ENCODE peak calls at places on chromosomes 5 and 9, in five cellular contexts. V is myocyte, Z is T1000, F is NCI-H1930, S is left ventricle myocardium superior. B is an unnamed sample.

GRCh38 chr5:150073086-150073625 is 13.2 kb downstream of the CSF1R start:
- DNase-seq in V (no peak), Z (no peak), F (no peak), S (no peak), B (no peak)

GRCh38 chr9:76087978-76088377 is 197.5 kb downstream of the PCSK5 start:
- DNase-seq in V (peak), Z (no peak), F (no peak), S (no peak), B (no peak)

GRCh38 chr5:176519810-176520720 is 17.1 kb downstream of the RNF44 start:
- DNase-seq in V (no peak), Z (no peak), F (no peak), S (no peak), B (no peak)

GRCh38 chr9:126507318-126508109 is 106.2 kb upstream of the LMX1B start:
- DNase-seq in V (no peak), Z (no peak), F (no peak), S (no peak), B (no peak)

GRCh38 chr5:149152317-149152746 is 11.0 kb downstream of the ABLIM3 start:
- DNase-seq in V (no peak), Z (no peak), F (no peak), S (no peak), B (no peak)

GRCh38 chr5:181215997-181216982 is 6.8 kb upstream of the TRIM41 start:
- DNase-seq in V (no peak), Z (no peak), F (no peak), S (no peak), B (no peak)

GRCh38 chr9:137307255-137308101 is 5.4 kb upstream of the NRARP start:
- DNase-seq in V (no peak), Z (no peak), F (no peak), S (no peak), B (no peak)

GRCh38 chr5:143742951-143743350 is 69.0 kb upstream of the HMHB1 start:
- DNase-seq in V (no peak), Z (no peak), F (no peak), S (no peak), B (no peak)

GRCh38 chr5:132260714-132261615 is 3.5 kb downstream of the PDLIM4 start:
- DNase-seq in V (peak), Z (peak), F (no peak), S (peak), B (no peak)

GRCh38 chr9:136787690-136788400 is 3.3 kb upstream of the TMEM141 start:
- DNase-seq in V (peak), Z (peak), F (peak), S (peak), B (no peak)

GRCh38 chr5:61275841-61276240 is 56.2 kb upstream of the ZSWIM6 start:
- DNase-seq in V (no peak), Z (no peak), F (no peak), S (peak), B (no peak)

GRCh38 chr5:141484499-141485304 is at the start of gene PCDHGC4:
- DNase-seq in V (no peak), Z (no peak), F (peak), S (no peak), B (peak)

GRCh38 chr5:159099049-159099760 is 511 bp downstream of the EBF1 start:
- DNase-seq in V (peak), Z (peak), F (no peak), S (peak), B (no peak)

GRCh38 chr9:135402048-135402738 is 77.4 kb upstream of the PPP1R26 start:
- DNase-seq in V (no peak), Z (no peak), F (no peak), S (no peak), B (no peak)

GRCh38 chr9:8719833-8720486 is 920.4 kb upstream of the DMAC1 start:
- DNase-seq in V (no peak), Z (no peak), F (no peak), S (no peak), B (no peak)

GRCh38 chr5:177116631-177117373 is 16.8 kb upstream of the NSD1 start:
- DNase-seq in V (peak), Z (no peak), F (peak), S (peak), B (no peak)

GRCh38 chr5:5419291-5420210 is 2.9 kb upstream of the ICE1 start:
- DNase-seq in V (peak), Z (peak), F (peak), S (no peak), B (peak)

GRCh38 chr5:51881901-51882300 is 498.7 kb downstream of the ISL1 start:
- DNase-seq in V (no peak), Z (no peak), F (no peak), S (no peak), B (no peak)

GRCh38 chr5:171467107-171467506 is 47.7 kb downstream of the FGF18 start:
- DNase-seq in V (no peak), Z (no peak), F (no peak), S (no peak), B (no peak)

GRCh38 chr5:138038826-138039225 is 5.9 kb upstream of the FAM13B start:
- DNase-seq in V (no peak), Z (no peak), F (no peak), S (no peak), B (no peak)

GRCh38 chr9:5509573-5509972 is 758 bp upstream of the PDCD1LG2 start:
- DNase-seq in V (peak), Z (no peak), F (no peak), S (no peak), B (no peak)

GRCh38 chr5:90888511-90889324 is 330.1 kb downstream of the ADGRV1 start:
- DNase-seq in V (peak), Z (no peak), F (peak), S (no peak), B (no peak)

GRCh38 chr5:174945853-174946252 is 221.5 kb downstream of the MSX2 start:
- DNase-seq in V (peak), Z (no peak), F (no peak), S (no peak), B (no peak)

GRCh38 chr5:59722875-59723274 is 170.7 kb downstream of the PDE4D start:
- DNase-seq in V (no peak), Z (no peak), F (no peak), S (no peak), B (no peak)

GRCh38 chr9:8420416-8420815 is 620.8 kb upstream of the DMAC1 start:
- DNase-seq in V (no peak), Z (no peak), F (no peak), S (no peak), B (no peak)

GRCh38 chr5:95178046-95178651 is 106.7 kb downstream of the MCTP1 start:
- DNase-seq in V (peak), Z (peak), F (no peak), S (no peak), B (peak)

GRCh38 chr5:56327810-56328209 is 94.7 kb upstream of the ANKRD55 start:
- DNase-seq in V (no peak), Z (no peak), F (no peak), S (no peak), B (no peak)

GRCh38 chr9:106691629-106692028 is 171.3 kb upstream of the ZNF462 start:
- DNase-seq in V (no peak), Z (no peak), F (no peak), S (no peak), B (no peak)

B was measured in NCI-H187.